ENCODE peak calls at places on chromosomes 11 and 22, in five cellular contexts. One of them, this sample, is unnamed.

GRCh38 chr11:92453055-92453454 is 228.4 kb downstream of the FAT3 start:
- DNase-seq in GM23338: no peak
- DNase-seq in ovary: no peak
- DNase-seq in vagina: no peak
- DNase-seq in prostate gland: no peak
- DNase-seq in this sample: no peak

GRCh38 chr11:102317099-102317767 is at the start of gene BIRC3:
- DNase-seq in GM23338: peak
- DNase-seq in ovary: peak
- DNase-seq in vagina: peak
- DNase-seq in prostate gland: peak
- DNase-seq in this sample: peak

GRCh38 chr11:58622344-58622743 is at the start of gene CNTF:
- DNase-seq in GM23338: no peak
- DNase-seq in ovary: no peak
- DNase-seq in vagina: no peak
- DNase-seq in prostate gland: no peak
- DNase-seq in this sample: no peak

GRCh38 chr22:19393704-19394103 is 37.8 kb downstream of the HIRA start:
- DNase-seq in GM23338: no peak
- DNase-seq in ovary: no peak
- DNase-seq in vagina: no peak
- DNase-seq in prostate gland: no peak
- DNase-seq in this sample: no peak

GRCh38 chr11:66012946-66013761 is 1.3 kb downstream of the CST6 start:
- DNase-seq in GM23338: peak
- DNase-seq in ovary: no peak
- DNase-seq in vagina: no peak
- DNase-seq in prostate gland: no peak
- DNase-seq in this sample: no peak

GRCh38 chr11:75174781-75175370 is 24.0 kb downstream of the SLCO2B1 start:
- DNase-seq in GM23338: no peak
- DNase-seq in ovary: peak
- DNase-seq in vagina: no peak
- DNase-seq in prostate gland: no peak
- DNase-seq in this sample: no peak

GRCh38 chr11:35232961-35233360 is 94.0 kb downstream of the CD44 start:
- DNase-seq in GM23338: no peak
- DNase-seq in ovary: no peak
- DNase-seq in vagina: no peak
- DNase-seq in prostate gland: no peak
- DNase-seq in this sample: no peak

GRCh38 chr11:3000032-3000961 is 8.2 kb upstream of the NAP1L4 start:
- DNase-seq in GM23338: no peak
- DNase-seq in ovary: no peak
- DNase-seq in vagina: no peak
- DNase-seq in prostate gland: peak
- DNase-seq in this sample: no peak

GRCh38 chr22:44550666-44551491 is 52.8 kb upstream of the RTL6 start:
- DNase-seq in GM23338: no peak
- DNase-seq in ovary: peak
- DNase-seq in vagina: no peak
- DNase-seq in prostate gland: peak
- DNase-seq in this sample: peak

GRCh38 chr22:47152938-47153337 is 390.5 kb downstream of the TBC1D22A start:
- DNase-seq in GM23338: no peak
- DNase-seq in ovary: no peak
- DNase-seq in vagina: no peak
- DNase-seq in prostate gland: no peak
- DNase-seq in this sample: no peak

GRCh38 chr22:28547132-28547842 is 132.4 kb downstream of the TTC28 start:
- DNase-seq in GM23338: no peak
- DNase-seq in ovary: no peak
- DNase-seq in vagina: no peak
- DNase-seq in prostate gland: no peak
- DNase-seq in this sample: no peak

GRCh38 chr22:34429314-34429713 is 509.0 kb upstream of the LARGE1 start:
- DNase-seq in GM23338: no peak
- DNase-seq in ovary: no peak
- DNase-seq in vagina: no peak
- DNase-seq in prostate gland: no peak
- DNase-seq in this sample: no peak

GRCh38 chr22:30562391-30562790 is 12.1 kb downstream of the GAL3ST1 start:
- DNase-seq in GM23338: no peak
- DNase-seq in ovary: no peak
- DNase-seq in vagina: no peak
- DNase-seq in prostate gland: no peak
- DNase-seq in this sample: no peak

GRCh38 chr11:105236631-105237030 is 97.1 kb upstream of the CARD18 start:
- DNase-seq in GM23338: no peak
- DNase-seq in ovary: no peak
- DNase-seq in vagina: no peak
- DNase-seq in prostate gland: no peak
- DNase-seq in this sample: no peak

GRCh38 chr11:28760676-28761390 is 652.6 kb downstream of the METTL15 start:
- DNase-seq in GM23338: no peak
- DNase-seq in ovary: no peak
- DNase-seq in vagina: no peak
- DNase-seq in prostate gland: no peak
- DNase-seq in this sample: no peak

GRCh38 chr11:69083531-69084247 is 35.0 kb downstream of the TPCN2 start:
- DNase-seq in GM23338: no peak
- DNase-seq in ovary: no peak
- DNase-seq in vagina: no peak
- DNase-seq in prostate gland: no peak
- DNase-seq in this sample: no peak

GRCh38 chr11:107301886-107302285 is 155.7 kb downstream of the CWF19L2 start:
- DNase-seq in GM23338: peak
- DNase-seq in ovary: no peak
- DNase-seq in vagina: no peak
- DNase-seq in prostate gland: no peak
- DNase-seq in this sample: no peak

GRCh38 chr11:71163371-71163770 is 89.0 kb downstream of the SHANK2 start:
- DNase-seq in GM23338: no peak
- DNase-seq in ovary: no peak
- DNase-seq in vagina: no peak
- DNase-seq in prostate gland: no peak
- DNase-seq in this sample: no peak

GRCh38 chr11:32420937-32421532 is 14.3 kb downstream of the WT1 start:
- DNase-seq in GM23338: no peak
- DNase-seq in ovary: no peak
- DNase-seq in vagina: no peak
- DNase-seq in prostate gland: no peak
- DNase-seq in this sample: no peak

GRCh38 chr11:72599325-72600117 is 74.7 kb downstream of the PDE2A start:
- DNase-seq in GM23338: peak
- DNase-seq in ovary: no peak
- DNase-seq in vagina: no peak
- DNase-seq in prostate gland: no peak
- DNase-seq in this sample: no peak

GRCh38 chr22:45179276-45180049 is 15.7 kb downstream of the NUP50 start:
- DNase-seq in GM23338: no peak
- DNase-seq in ovary: no peak
- DNase-seq in vagina: no peak
- DNase-seq in prostate gland: no peak
- DNase-seq in this sample: no peak

GRCh38 chr11:94825111-94825880 is 57.1 kb downstream of the AMOTL1 start:
- DNase-seq in GM23338: no peak
- DNase-seq in ovary: no peak
- DNase-seq in vagina: no peak
- DNase-seq in prostate gland: no peak
- DNase-seq in this sample: no peak

GRCh38 chr22:33923660-33924246 is 3.5 kb upstream of the LARGE1 start:
- DNase-seq in GM23338: peak
- DNase-seq in ovary: peak
- DNase-seq in vagina: no peak
- DNase-seq in prostate gland: peak
- DNase-seq in this sample: peak

GRCh38 chr11:75771646-75772410 is 3.2 kb downstream of the DGAT2 start:
- DNase-seq in GM23338: no peak
- DNase-seq in ovary: peak
- DNase-seq in vagina: no peak
- DNase-seq in prostate gland: no peak
- DNase-seq in this sample: no peak

GRCh38 chr11:9047986-9048522 is 43.3 kb downstream of the SCUBE2 start:
- DNase-seq in GM23338: peak
- DNase-seq in ovary: no peak
- DNase-seq in vagina: no peak
- DNase-seq in prostate gland: no peak
- DNase-seq in this sample: no peak

GRCh38 chr11:126585388-126586302 is 230.2 kb downstream of the ST3GAL4 start:
- DNase-seq in GM23338: peak
- DNase-seq in ovary: peak
- DNase-seq in vagina: no peak
- DNase-seq in prostate gland: peak
- DNase-seq in this sample: peak

GRCh38 chr22:41613456-41613855 is 7.4 kb downstream of the DESI1 start:
- DNase-seq in GM23338: no peak
- DNase-seq in ovary: no peak
- DNase-seq in vagina: no peak
- DNase-seq in prostate gland: no peak
- DNase-seq in this sample: no peak

GRCh38 chr22:39209756-39210155 is 35.0 kb downstream of the PDGFB start:
- DNase-seq in GM23338: no peak
- DNase-seq in ovary: no peak
- DNase-seq in vagina: no peak
- DNase-seq in prostate gland: no peak
- DNase-seq in this sample: no peak

GRCh38 chr11:20058749-20059458 is 101.4 kb downstream of the DBX1 start:
- DNase-seq in GM23338: no peak
- DNase-seq in ovary: no peak
- DNase-seq in vagina: no peak
- DNase-seq in prostate gland: no peak
- DNase-seq in this sample: no peak

GRCh38 chr11:34358258-34358665 is 452 bp upstream of the ABTB2 start:
- DNase-seq in GM23338: peak
- DNase-seq in ovary: peak
- DNase-seq in vagina: no peak
- DNase-seq in prostate gland: peak
- DNase-seq in this sample: peak

GRCh38 chr11:27613670-27613950 is 86.6 kb downstream of the BDNF start:
- DNase-seq in GM23338: no peak
- DNase-seq in ovary: no peak
- DNase-seq in vagina: no peak
- DNase-seq in prostate gland: no peak
- DNase-seq in this sample: no peak

GRCh38 chr11:87493516-87493915 is 455.8 kb downstream of the TMEM135 start:
- DNase-seq in GM23338: peak
- DNase-seq in ovary: no peak
- DNase-seq in vagina: no peak
- DNase-seq in prostate gland: no peak
- DNase-seq in this sample: no peak
- H3K27ac ChIP-seq in GM23338: no peak
- H3K27ac ChIP-seq in ovary: no peak
- H3K27ac ChIP-seq in vagina: no peak
- H3K27ac ChIP-seq in prostate gland: no peak
- H3K27ac ChIP-seq in this sample: no peak

GRCh38 chr11:5232150-5232549 is 2.1 kb downstream of the HBD start:
- DNase-seq in GM23338: no peak
- DNase-seq in ovary: no peak
- DNase-seq in vagina: no peak
- DNase-seq in prostate gland: no peak
- DNase-seq in this sample: no peak

GRCh38 chr11:5234390-5234834 is at the start of gene HBD:
- DNase-seq in GM23338: no peak
- DNase-seq in ovary: no peak
- DNase-seq in vagina: no peak
- DNase-seq in prostate gland: no peak
- DNase-seq in this sample: no peak

GRCh38 chr11:5237384-5237783 is 3.1 kb upstream of the HBD start:
- DNase-seq in GM23338: no peak
- DNase-seq in ovary: no peak
- DNase-seq in vagina: no peak
- DNase-seq in prostate gland: no peak
- DNase-seq in this sample: no peak

GRCh38 chr11:5233268-5233667 is 1.0 kb downstream of the HBD start:
- DNase-seq in GM23338: no peak
- DNase-seq in ovary: no peak
- DNase-seq in vagina: no peak
- DNase-seq in prostate gland: no peak
- DNase-seq in this sample: no peak

GRCh38 chr11:5235364-5236095 is 1.2 kb upstream of the HBD start:
- DNase-seq in GM23338: no peak
- DNase-seq in ovary: no peak
- DNase-seq in vagina: no peak
- DNase-seq in prostate gland: no peak
- DNase-seq in this sample: no peak
- TF ChIP-seq CTCF in GM23338: no peak
- TF ChIP-seq CTCF in ovary: no peak
- TF ChIP-seq CTCF in vagina: no peak
- TF ChIP-seq CTCF in prostate gland: no peak
- TF ChIP-seq CTCF in this sample: no peak

DNA sequence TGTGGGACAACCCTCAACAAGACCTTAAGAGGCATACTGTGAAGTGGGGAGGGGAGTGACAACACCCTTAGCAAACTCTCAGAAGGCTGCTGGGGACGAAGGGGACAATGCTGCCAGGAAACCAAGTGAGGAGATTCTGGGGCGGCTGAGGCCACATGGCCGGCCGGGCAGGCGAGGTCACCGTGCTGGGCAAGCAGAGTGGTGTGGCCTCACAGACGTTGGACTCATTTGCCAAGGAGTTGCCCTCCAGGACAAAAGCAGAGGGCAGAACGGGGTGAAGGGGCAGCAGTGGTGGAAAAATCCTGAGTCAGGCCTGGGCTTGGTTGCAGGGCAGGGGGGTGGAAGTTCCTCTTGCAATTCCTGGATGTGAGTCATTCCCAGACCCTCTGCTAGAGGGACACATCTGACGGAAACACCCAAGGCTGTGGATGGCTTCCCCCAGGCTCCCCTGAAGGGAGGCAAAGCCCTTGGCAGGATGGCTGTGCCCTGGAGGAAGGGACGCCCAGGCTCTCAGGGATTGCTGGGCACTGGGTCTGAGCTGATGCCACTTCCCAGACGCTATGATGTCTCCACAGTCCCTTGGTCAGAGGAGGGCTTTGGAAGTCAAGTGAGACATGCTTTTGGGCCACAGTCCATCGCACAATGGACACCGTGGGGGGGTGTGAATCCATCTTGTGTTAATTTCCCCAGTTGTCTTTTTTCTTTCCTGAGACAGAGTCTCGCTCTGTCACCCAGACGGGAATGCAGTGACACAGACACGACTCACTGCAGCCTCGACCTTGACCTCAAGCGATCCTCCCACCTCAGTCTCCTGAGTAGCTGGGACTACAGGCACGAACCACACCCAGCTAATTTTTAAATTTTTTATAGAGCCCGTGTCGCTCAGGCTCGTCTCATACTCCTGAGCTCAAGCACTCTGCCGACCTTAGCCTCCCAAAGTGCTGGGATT is 16.2 kb upstream of the SHANK3 start:
- DNase-seq in GM23338: no peak
- DNase-seq in ovary: no peak
- DNase-seq in vagina: no peak
- DNase-seq in prostate gland: no peak
- DNase-seq in this sample: no peak
- H3K27ac ChIP-seq in GM23338: no peak
- H3K27ac ChIP-seq in ovary: no peak
- H3K27ac ChIP-seq in vagina: no peak
- H3K27ac ChIP-seq in prostate gland: no peak
- H3K27ac ChIP-seq in this sample: no peak

GRCh38 chr11:77471520-77472234 is 2.2 kb downstream of the PAK1 start:
- DNase-seq in GM23338: peak
- DNase-seq in ovary: peak
- DNase-seq in vagina: no peak
- DNase-seq in prostate gland: peak
- DNase-seq in this sample: peak
- TF ChIP-seq CTCF in GM23338: peak
- TF ChIP-seq CTCF in ovary: no peak
- TF ChIP-seq CTCF in vagina: no peak
- TF ChIP-seq CTCF in prostate gland: peak
- TF ChIP-seq CTCF in this sample: no peak